ENCODE peak calls at places on chromosomes 7 and 10, in six cellular contexts. X is HepG2, P is GM12891, O is SK-N-SH, U is K562, F is GM12878. W is an unnamed sample.

GRCh38 chr7:24777811-24778210 is 20.5 kb upstream of the GSDME start:
- DNase-seq in X (no peak), P (no peak), O (no peak), U (no peak), F (no peak), W (no peak)

GRCh38 chr10:103678104-103678526 is 177.3 kb downstream of the SH3PXD2A start:
- DNase-seq in X (no peak), P (peak), O (peak), U (no peak), F (peak), W (peak)

GRCh38 chr7:12884033-12884432 is 196.6 kb downstream of the ARL4A start:
- DNase-seq in X (no peak), P (no peak), O (no peak), U (no peak), F (no peak), W (no peak)

GRCh38 chr10:63054889-63055606 is 78.1 kb upstream of the NRBF2 start:
- DNase-seq in X (no peak), P (no peak), O (no peak), U (no peak), F (no peak), W (no peak)

GRCh38 chr7:154677454-154677853 is 325.5 kb downstream of the PAXIP1 start:
- DNase-seq in X (no peak), P (no peak), O (no peak), U (peak), F (no peak), W (no peak)

GRCh38 chr10:75067272-75067671 is 44.2 kb upstream of the SAMD8 start:
- DNase-seq in X (no peak), P (no peak), O (no peak), U (no peak), F (no peak), W (no peak)

GRCh38 chr10:107487284-107487683 is 322.8 kb upstream of the SORCS1 start:
- DNase-seq in X (no peak), P (no peak), O (no peak), U (no peak), F (no peak), W (no peak)

GRCh38 chr7:145978769-145979168 is 137.8 kb upstream of the CNTNAP2 start:
- DNase-seq in X (no peak), P (no peak), O (no peak), U (no peak), F (no peak), W (no peak)

GRCh38 chr10:95406651-95407280 is 116.0 kb upstream of the PDLIM1 start:
- DNase-seq in X (no peak), P (no peak), O (no peak), U (no peak), F (no peak), W (no peak)

GRCh38 chr10:99297033-99297432 is 32.1 kb upstream of the CNNM1 start:
- DNase-seq in X (peak), P (no peak), O (peak), U (no peak), F (no peak), W (no peak)

GRCh38 chr10:79458483-79458882 is 13.1 kb upstream of the ZCCHC24 start:
- DNase-seq in X (no peak), P (no peak), O (no peak), U (no peak), F (no peak), W (no peak)

GRCh38 chr7:380724-381210 is 90.8 kb downstream of the FOXL3 start:
- DNase-seq in X (no peak), P (no peak), O (peak), U (no peak), F (no peak), W (no peak)

GRCh38 chr7:45176886-45177731 is 19.5 kb downstream of the RAMP3 start:
- DNase-seq in X (no peak), P (no peak), O (no peak), U (no peak), F (no peak), W (no peak)

GRCh38 chr7:130649004-130649790 is 19.4 kb downstream of the COPG2 start:
- DNase-seq in X (no peak), P (peak), O (no peak), U (no peak), F (peak), W (no peak)

GRCh38 chr10:48612241-48612943 is 7.5 kb upstream of the ARHGAP22 start:
- DNase-seq in X (no peak), P (no peak), O (no peak), U (no peak), F (no peak), W (no peak)

GRCh38 chr7:125059861-125060456 is 130.3 kb upstream of the POT1 start:
- DNase-seq in X (no peak), P (no peak), O (peak), U (no peak), F (no peak), W (no peak)

GRCh38 chr7:28433604-28434254 is 21.4 kb downstream of the CREB5 start:
- DNase-seq in X (no peak), P (no peak), O (peak), U (no peak), F (no peak), W (no peak)

GRCh38 chr10:12130237-12130872 is 878 bp downstream of the SEC61A2 start:
- DNase-seq in X (peak), P (peak), O (peak), U (peak), F (peak), W (peak)

GRCh38 chr7:152093717-152094116 is 68.2 kb downstream of the GALNT11 start:
- DNase-seq in X (no peak), P (no peak), O (no peak), U (no peak), F (no peak), W (no peak)

GRCh38 chr7:8084772-8085171 is 116.2 kb downstream of the GLCCI1 start:
- DNase-seq in X (no peak), P (no peak), O (no peak), U (no peak), F (no peak), W (no peak)

GRCh38 chr7:106354822-106355221 is 70.0 kb upstream of the NAMPT start:
- DNase-seq in X (no peak), P (no peak), O (no peak), U (no peak), F (no peak), W (no peak)

DNA sequence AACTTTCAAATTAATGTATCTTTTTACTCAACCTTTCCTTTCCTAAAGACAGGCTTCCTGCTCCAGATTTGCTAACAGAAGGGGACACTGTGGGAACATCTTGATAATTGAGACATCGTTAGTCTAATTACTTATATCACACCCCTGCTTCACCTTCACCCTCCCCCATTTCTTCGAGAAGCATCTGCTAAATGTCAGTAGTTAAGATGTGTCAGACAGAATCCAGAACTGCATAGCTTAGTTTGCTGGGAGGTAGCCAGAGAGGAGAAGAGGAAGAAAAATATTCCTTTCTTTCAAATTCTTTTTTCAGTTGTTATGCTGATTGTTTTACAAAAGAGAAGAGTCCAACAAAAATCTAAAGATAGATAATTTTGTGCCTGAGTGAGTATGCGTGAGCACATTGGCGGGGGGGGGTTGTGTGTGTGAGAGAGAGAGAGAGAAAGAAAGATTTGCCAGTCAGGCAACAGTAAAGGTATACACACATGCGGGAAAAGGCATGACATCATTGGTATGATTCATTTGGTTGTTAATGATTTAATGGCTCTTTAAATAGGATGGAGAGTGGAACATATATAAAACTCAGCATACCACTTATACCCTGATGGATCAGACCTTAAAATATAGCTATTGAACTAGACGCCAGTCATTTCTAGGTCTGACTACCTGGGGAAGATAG is 192.3 kb downstream of the PTN start:
- DNase-seq in X (no peak), P (no peak), O (no peak), U (no peak), F (no peak), W (no peak)
- TF ChIP-seq TAF1 in X (no peak), P (no peak), O (no peak), U (no peak), F (no peak), W (no peak)

GRCh38 chr10:102608487-102608886 is 35.8 kb upstream of the TRIM8 start:
- DNase-seq in X (no peak), P (no peak), O (no peak), U (peak), F (peak), W (no peak)
- TF ChIP-seq TAF1 in X (no peak), P (no peak), O (no peak), U (no peak), F (no peak), W (no peak)

DNA sequence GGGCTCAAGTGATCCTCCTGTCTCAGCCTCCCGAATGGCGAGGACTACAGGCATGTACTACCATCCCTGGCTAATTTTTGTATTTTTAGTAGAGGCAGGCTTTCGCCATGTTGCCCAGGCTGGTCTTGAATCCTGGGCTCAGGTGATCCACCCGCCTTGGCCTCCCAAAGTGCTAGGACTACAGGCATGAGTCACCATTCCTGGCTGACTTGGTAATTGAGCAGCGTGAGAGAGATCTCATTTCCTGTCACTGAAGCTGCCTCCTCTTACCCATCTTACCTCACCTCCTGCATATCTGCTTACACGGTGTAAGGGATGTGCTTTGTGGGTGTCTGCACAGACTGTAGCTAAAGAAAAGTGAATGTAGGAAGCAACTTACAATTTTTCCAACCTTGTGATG is 9.7 kb downstream of the IFIT3 start:
- DNase-seq in X (no peak), P (no peak), O (no peak), U (no peak), F (peak), W (no peak)
- TF ChIP-seq TAF1 in X (no peak), P (no peak), O (no peak), U (no peak), F (no peak), W (no peak)

GRCh38 chr7:26500749-26501352 is 209.2 kb downstream of the SNX10 start:
- DNase-seq in X (peak), P (peak), O (peak), U (no peak), F (no peak), W (no peak)
- TF ChIP-seq TAF1 in X (no peak), P (no peak), O (no peak), U (no peak), F (no peak), W (no peak)

GRCh38 chr7:137656227-137656849 is 190.4 kb downstream of the DGKI start:
- DNase-seq in X (peak), P (peak), O (peak), U (peak), F (peak), W (peak)

GRCh38 chr7:137656850-137657232 is 189.9 kb downstream of the DGKI start:
- DNase-seq in X (no peak), P (no peak), O (no peak), U (no peak), F (no peak), W (no peak)

GRCh38 chr7:137648166-137648565 is 198.6 kb downstream of the DGKI start:
- DNase-seq in X (no peak), P (no peak), O (no peak), U (no peak), F (no peak), W (no peak)

GRCh38 chr7:137655804-137656203 is 191.0 kb downstream of the DGKI start:
- DNase-seq in X (no peak), P (no peak), O (no peak), U (no peak), F (no peak), W (no peak)

GRCh38 chr7:137652721-137653120 is 194.1 kb downstream of the DGKI start:
- DNase-seq in X (no peak), P (no peak), O (no peak), U (no peak), F (no peak), W (no peak)
- TF ChIP-seq TAF1 in X (no peak), P (no peak), O (no peak), U (no peak), F (no peak), W (no peak)

GRCh38 chr7:108171164-108171563 is 41.0 kb upstream of the LAMB4 start:
- DNase-seq in X (no peak), P (no peak), O (no peak), U (no peak), F (no peak), W (no peak)
- TF ChIP-seq TAF1 in X (no peak), P (no peak), O (no peak), U (no peak), F (no peak), W (no peak)

DNA sequence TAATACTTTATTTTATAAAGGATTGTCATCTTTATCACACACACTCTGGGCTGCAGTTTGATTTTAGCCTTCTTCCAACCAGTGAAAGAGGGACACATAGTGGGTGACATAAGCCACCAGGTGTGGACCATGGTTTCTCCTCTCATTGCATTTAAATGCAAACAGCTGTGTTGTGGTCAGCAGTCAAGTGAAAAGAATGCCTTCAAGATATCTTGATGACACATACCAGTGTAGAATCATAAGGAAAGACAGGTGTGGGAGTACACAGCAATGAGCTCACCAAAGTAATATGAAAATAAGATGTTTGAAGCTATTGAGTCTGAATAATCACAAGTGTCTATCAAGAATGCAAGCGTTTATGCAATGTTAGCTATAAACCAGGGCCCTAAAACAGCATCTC is 580.0 kb downstream of the XPNPEP1 start:
- DNase-seq in X (no peak), P (no peak), O (no peak), U (no peak), F (no peak), W (no peak)
- TF ChIP-seq TAF1 in X (no peak), P (no peak), O (no peak), U (no peak), F (no peak), W (no peak)

GRCh38 chr7:47435889-47436312 is 146.0 kb downstream of the TNS3 start:
- DNase-seq in X (peak), P (no peak), O (peak), U (peak), F (no peak), W (no peak)
- TF ChIP-seq TAF1 in X (no peak), P (no peak), O (no peak), U (no peak), F (no peak), W (no peak)

DNA sequence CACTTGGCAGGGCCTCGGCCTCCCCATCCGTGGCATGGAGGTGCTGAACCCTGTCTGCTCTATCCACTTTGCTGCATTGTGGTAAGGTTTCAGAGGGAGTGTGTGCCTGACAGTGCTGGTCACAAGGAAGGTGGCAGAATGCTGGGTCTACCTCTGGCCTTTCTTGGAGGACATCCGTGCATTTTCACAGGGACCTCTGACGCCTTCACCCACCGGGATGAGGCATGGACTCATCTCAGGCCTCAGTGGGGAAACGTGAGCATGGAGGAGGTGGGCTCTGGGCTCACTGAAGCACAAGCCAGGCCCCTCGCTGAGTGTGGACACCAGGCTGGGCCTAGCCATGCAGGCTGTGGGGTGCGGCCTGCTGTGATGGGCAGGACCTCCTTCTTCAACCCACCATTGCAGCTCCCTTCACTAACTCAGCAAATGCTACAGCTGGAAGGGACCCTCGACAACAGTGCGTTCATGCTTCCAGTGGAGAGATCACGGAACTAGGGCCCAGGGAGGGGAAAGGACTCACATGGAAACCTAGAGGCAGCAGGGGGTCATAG is 8.6 kb downstream of the TBATA start:
- DNase-seq in X (no peak), P (no peak), O (no peak), U (no peak), F (no peak), W (no peak)
- TF ChIP-seq TAF1 in X (no peak), P (no peak), O (no peak), U (no peak), F (no peak), W (no peak)